ENCODE peak calls at places on chromosomes 16 and 17, in ten cellular contexts. G, Q, A, W, P, R, T, O, Y and M are unnamed samples.

GRCh38 chr17:26962255-26963162 is 331.4 kb upstream of the WSB1 start:
- DNase-seq in G (no peak), Q (no peak), A (peak; percentile 67), W (no peak), P (no peak), R (peak; percentile 3), T (no peak), O (no peak), Y (no peak), M (no peak)

GRCh38 chr16:49342336-49343265 is 31.0 kb upstream of the C16orf78 start:
- DNase-seq in G (no peak), Q (no peak), A (no peak), W (no peak), P (no peak), R (no peak), T (no peak), O (no peak), Y (no peak), M (no peak)

GRCh38 chr17:41369713-41370112 is at the start of gene KRT33B:
- DNase-seq in G (no peak), Q (no peak), A (no peak), W (no peak), P (no peak), R (no peak), T (no peak), O (no peak), Y (no peak), M (no peak)

GRCh38 chr17:77372444-77373297 is 231.9 kb downstream of the SEC14L1 start:
- DNase-seq in G (peak; percentile 92), Q (no peak), A (peak; percentile 95), W (peak; percentile 76), P (peak; percentile 85), R (peak; percentile 77), T (peak; percentile 96), O (peak; percentile 82), Y (peak; percentile 92), M (peak; percentile 84)

GRCh38 chr17:11582217-11582616 is 16.1 kb upstream of the DNAH9 start:
- DNase-seq in G (no peak), Q (no peak), A (no peak), W (no peak), P (no peak), R (no peak), T (no peak), O (no peak), Y (no peak), M (no peak)

GRCh38 chr16:85683363-85683762 is 5.4 kb downstream of the GINS2 start:
- DNase-seq in G (no peak), Q (no peak), A (peak; percentile 21), W (no peak), P (peak; percentile 25), R (no peak), T (no peak), O (no peak), Y (no peak), M (no peak)

GRCh38 chr17:76446449-76447231 is 6.3 kb downstream of the UBE2O start:
- DNase-seq in G (no peak), Q (peak; percentile 96), A (no peak), W (peak; percentile 42), P (no peak), R (no peak), T (peak; percentile 79), O (peak; percentile 78), Y (peak; percentile 80), M (peak; percentile 78)

GRCh38 chr17:29084476-29085148 is 41.7 kb downstream of the PIPOX start:
- DNase-seq in G (no peak), Q (no peak), A (no peak), W (peak; percentile 40), P (no peak), R (no peak), T (no peak), O (peak; percentile 44), Y (no peak), M (no peak)

GRCh38 chr16:67853670-67854069 is 6.2 kb upstream of the CENPT start:
- DNase-seq in G (no peak), Q (no peak), A (no peak), W (no peak), P (no peak), R (no peak), T (no peak), O (no peak), Y (no peak), M (no peak)

GRCh38 chr17:41421116-41421515 is 3.3 kb downstream of the KRT37 start:
- DNase-seq in G (no peak), Q (no peak), A (no peak), W (no peak), P (no peak), R (no peak), T (no peak), O (no peak), Y (peak; percentile 8), M (no peak)

GRCh38 chr16:12170103-12171025 is 193.8 kb downstream of the SNX29 start:
- DNase-seq in G (no peak), Q (no peak), A (no peak), W (no peak), P (no peak), R (no peak), T (no peak), O (no peak), Y (peak; percentile 46), M (peak; percentile 43)

GRCh38 chr16:72848759-72849664 is 198.9 kb downstream of the ZFHX3 start:
- DNase-seq in G (peak; percentile 90), Q (peak; percentile 56), A (no peak), W (peak; percentile 92), P (peak; percentile 86), R (no peak), T (no peak), O (peak; percentile 90), Y (peak; percentile 96), M (peak; percentile 96)

GRCh38 chr17:81082177-81083073 is 47.5 kb downstream of the BAIAP2 start:
- DNase-seq in G (no peak), Q (no peak), A (no peak), W (peak; percentile 80), P (no peak), R (no peak), T (no peak), O (peak; percentile 27), Y (no peak), M (no peak)

GRCh38 chr17:55347341-55347740 is 74.3 kb downstream of the MMD start:
- DNase-seq in G (no peak), Q (no peak), A (no peak), W (no peak), P (no peak), R (no peak), T (no peak), O (no peak), Y (no peak), M (no peak)

DNA sequence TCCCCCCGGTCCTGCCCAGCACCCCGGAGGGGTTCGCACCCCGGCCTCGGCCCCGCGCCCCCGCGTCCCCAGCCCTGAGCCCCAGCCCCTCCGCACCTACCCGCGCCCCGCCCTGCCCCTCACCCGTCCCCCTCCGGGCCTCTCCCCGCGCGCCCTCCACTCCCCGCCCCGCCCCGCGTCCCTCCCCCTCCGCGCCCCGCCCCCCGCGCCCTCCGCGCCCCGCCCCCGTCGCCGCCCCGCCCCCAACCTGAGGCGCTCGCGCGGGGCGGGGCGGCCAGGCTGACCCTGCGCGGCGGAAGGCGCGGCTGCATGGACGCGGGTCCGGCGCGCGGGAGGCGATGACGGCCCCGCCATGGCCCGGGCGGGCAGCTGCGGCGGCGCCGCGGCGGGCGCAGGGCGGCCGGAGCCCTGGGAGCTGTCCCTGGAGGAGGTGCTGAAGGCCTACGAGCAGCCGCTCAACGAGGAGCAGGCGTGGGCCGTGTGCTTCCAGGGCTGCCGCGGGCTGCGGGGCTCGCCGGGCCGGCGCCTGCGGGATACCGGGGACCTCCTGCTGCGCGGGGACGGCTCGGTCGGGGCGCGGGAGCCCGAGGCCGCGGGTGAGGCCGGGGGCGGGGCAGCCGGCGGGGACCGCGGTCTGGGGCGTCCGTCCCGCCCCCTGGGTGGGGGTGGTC is at the start of gene SPIRE2:
- DNase-seq in G (peak; percentile 89), Q (no peak), A (peak; percentile 89), W (peak; percentile 75), P (peak; percentile 84), R (peak; percentile 63), T (peak; percentile 94), O (peak; percentile 66), Y (peak; percentile 80), M (peak; percentile 63)
- H3K4me3 ChIP-seq in G (peak within 1 kb of the TSS; percentile 43), Q (peak within 1 kb of the TSS; percentile 71), A (peak within 1 kb of the TSS; percentile 32), W (peak within 1 kb of the TSS; percentile 52), P (peak within 1 kb of the TSS; percentile 50), R (peak within 1 kb of the TSS; percentile 40), T (peak within 1 kb of the TSS; percentile 57), O (peak within 1 kb of the TSS; percentile 44), Y (peak within 1 kb of the TSS; percentile 61), M (peak within 1 kb of the TSS; percentile 65)

GRCh38 chr16:7304257-7304656 is 28.4 kb upstream of the RBFOX1 start:
- DNase-seq in G (no peak), Q (no peak), A (no peak), W (no peak), P (no peak), R (no peak), T (peak; percentile 19), O (no peak), Y (no peak), M (no peak)

GRCh38 chr16:7304932-7305331 is 27.7 kb upstream of the RBFOX1 start:
- DNase-seq in G (no peak), Q (no peak), A (no peak), W (no peak), P (no peak), R (no peak), T (no peak), O (no peak), Y (no peak), M (no peak)

GRCh38 chr16:7303677-7304200 is 28.9 kb upstream of the RBFOX1 start:
- DNase-seq in G (no peak), Q (no peak), A (no peak), W (no peak), P (no peak), R (no peak), T (no peak), O (no peak), Y (no peak), M (no peak)

GRCh38 chr16:7303014-7303676 is 29.5 kb upstream of the RBFOX1 start:
- DNase-seq in G (peak; percentile 35), Q (no peak), A (no peak), W (no peak), P (no peak), R (no peak), T (peak; percentile 54), O (no peak), Y (no peak), M (no peak)
- TF ChIP-seq CTCF in G (no peak), Q (no peak), A (no peak), W (no peak), P (no peak), R (no peak), T (no peak), O (no peak), Y (no peak), M (no peak)

DNA sequence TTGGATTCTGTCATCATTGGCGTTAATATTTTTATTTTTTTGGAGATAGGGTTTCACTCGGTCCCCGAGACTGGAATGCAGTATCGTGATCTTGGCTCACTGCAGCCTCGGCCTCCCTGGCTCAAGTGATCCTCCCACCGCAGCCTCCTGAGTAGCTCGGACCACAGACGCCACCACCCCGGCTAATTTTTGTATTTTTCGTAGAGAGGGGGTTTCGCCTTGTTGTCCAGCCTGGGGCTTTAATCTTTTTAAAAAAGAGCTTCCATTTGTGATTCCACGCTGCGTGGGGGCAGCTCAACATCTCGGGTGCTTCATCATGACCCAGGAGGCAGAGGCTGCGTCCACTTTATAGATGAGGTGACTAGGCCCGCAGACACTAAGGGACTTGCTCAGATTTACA is 1.5 kb downstream of the BANP start:
- DNase-seq in G (no peak), Q (no peak), A (no peak), W (no peak), P (no peak), R (no peak), T (no peak), O (no peak), Y (no peak), M (no peak)
- H3K4me3 ChIP-seq in G (no peak overlapping the region), Q (peak overlapping the region; percentile 98), A (peak overlapping the region; percentile 78), W (no peak overlapping the region), P (no peak overlapping the region), R (peak overlapping the region; percentile 74), T (peak overlapping the region; percentile 98), O (peak overlapping the region; percentile 68), Y (peak overlapping the region; percentile 94), M (peak overlapping the region; percentile 73)

GRCh38 chr16:83393196-83393981 is 414.4 kb upstream of the HSBP1 start:
- DNase-seq in G (no peak), Q (no peak), A (no peak), W (no peak), P (no peak), R (peak; percentile 0), T (no peak), O (no peak), Y (peak; percentile 19), M (peak; percentile 25)
- TF ChIP-seq CTCF in G (no peak), Q (no peak), A (no peak), W (no peak), P (no peak), R (peak; percentile 37), T (peak; percentile 19), O (peak; percentile 22), Y (peak; percentile 45), M (peak; percentile 30)